ENCODE peak calls at places on chromosomes 13 and 19, in six cellular contexts. W, J, I, Y, S and A are unnamed samples.

GRCh38 chr13:107413005-107413404 is 802.3 kb downstream of the LIG4 start:
- DNase-seq in I (no peak), S (no peak), W (no peak), Y (no peak), J (no peak), A (no peak)

GRCh38 chr13:23510979-23511735 is 59.1 kb upstream of the TNFRSF19 start:
- DNase-seq in Y (peak; percentile 6), I (no peak), S (no peak), J (no peak), W (no peak), A (no peak)

GRCh38 chr19:39946532-39946931 is 12.1 kb upstream of the FCGBP start:
- DNase-seq in Y (no peak), W (no peak), I (no peak), S (no peak), J (no peak), A (no peak)

GRCh38 chr13:38688674-38689073 is 1.8 kb downstream of the FREM2 start:
- DNase-seq in W (no peak), Y (no peak), S (no peak), J (no peak), I (no peak), A (no peak)

GRCh38 chr19:6822311-6822670 is 49.8 kb downstream of the VAV1 start:
- DNase-seq in I (no peak), S (no peak), W (no peak), Y (no peak), J (no peak), A (no peak)

GRCh38 chr19:13366529-13367143 is 139.6 kb downstream of the CACNA1A start:
- DNase-seq in Y (peak; percentile 4), I (no peak), S (no peak), W (peak; percentile 20), J (no peak), A (no peak)

GRCh38 chr13:109812375-109812774 is 26.0 kb upstream of the IRS2 start:
- DNase-seq in J (no peak), Y (no peak), S (no peak), I (no peak), W (no peak), A (no peak)

GRCh38 chr19:50328257-50329145 is 676 bp downstream of the KCNC3 start:
- DNase-seq in J (no peak), I (no peak), W (no peak), Y (peak; percentile 53), S (no peak), A (no peak)

GRCh38 chr13:99034333-99035085 is 56.6 kb upstream of the DOCK9 start:
- DNase-seq in W (no peak), Y (no peak), S (no peak), I (no peak), J (no peak), A (no peak)

GRCh38 chr13:110340812-110341444 is 33.8 kb downstream of the COL4A2 start:
- DNase-seq in Y (peak; percentile 51), W (no peak), J (peak; percentile 83), I (peak; percentile 34), S (peak; percentile 25), A (no peak)

GRCh38 chr13:27131202-27131623 is 40.4 kb downstream of the USP12 start:
- DNase-seq in S (peak; percentile 42), I (no peak), W (no peak), J (no peak), Y (no peak), A (no peak)

GRCh38 chr13:32098275-32098674 is 66.7 kb downstream of the FRY start:
- DNase-seq in Y (no peak), J (no peak), I (no peak), W (no peak), S (no peak), A (no peak)

GRCh38 chr19:14432817-14433453 is at the start of gene PKN1:
- DNase-seq in J (peak; percentile 76), S (peak; percentile 45), W (peak; percentile 35), I (no peak), Y (peak; percentile 80), A (no peak)

GRCh38 chr19:17069249-17069648 is 6.0 kb downstream of the HAUS8 start:
- DNase-seq in I (no peak), S (no peak), Y (no peak), W (no peak), J (no peak), A (no peak)

GRCh38 chr13:72383646-72384045 is 343.8 kb downstream of the MZT1 start:
- DNase-seq in W (no peak), I (no peak), Y (no peak), J (no peak), S (no peak), A (no peak)

GRCh38 chr13:40231311-40231710 is 435.1 kb downstream of the FOXO1 start:
- DNase-seq in W (no peak), Y (no peak), J (no peak), I (no peak), S (no peak), A (no peak)

GRCh38 chr19:4704317-4704673 is 19.3 kb downstream of the DPP9 start:
- DNase-seq in J (no peak), Y (no peak), W (no peak), I (no peak), S (no peak), A (no peak)

GRCh38 chr19:14536926-14537692 is 7.7 kb downstream of the TECR start:
- DNase-seq in J (peak; percentile 72), I (no peak), Y (peak; percentile 83), S (no peak), W (peak; percentile 51), A (no peak)

GRCh38 chr13:33918199-33918932 is 100.4 kb downstream of the RFC3 start:
- DNase-seq in W (no peak), S (no peak), J (no peak), I (no peak), Y (no peak), A (no peak)

GRCh38 chr13:113592571-113592970 is 8.0 kb downstream of the TFDP1 start:
- DNase-seq in J (no peak), I (no peak), S (no peak), Y (no peak), W (no peak), A (no peak)

GRCh38 chr19:42206871-42207755 is 10.4 kb downstream of the DEDD2 start:
- DNase-seq in S (no peak), I (no peak), Y (no peak), J (no peak), W (peak; percentile 73), A (no peak)

GRCh38 chr19:51559240-51559639 is 11.8 kb upstream of the ZNF175 start:
- DNase-seq in I (no peak), W (no peak), S (no peak), Y (no peak), J (no peak), A (no peak)

GRCh38 chr19:34661357-34661756 is 15.6 kb downstream of the SCGB2B2 start:
- DNase-seq in I (no peak), J (no peak), S (no peak), W (no peak), Y (no peak), A (no peak)

GRCh38 chr19:34664168-34664567 is 12.8 kb downstream of the SCGB2B2 start:
- DNase-seq in Y (no peak), J (peak; percentile 39), S (no peak), W (no peak), I (no peak), A (no peak)

GRCh38 chr19:34664870-34665269 is 12.1 kb downstream of the SCGB2B2 start:
- DNase-seq in I (no peak), W (no peak), J (no peak), S (no peak), Y (no peak), A (no peak)

GRCh38 chr19:34666200-34666957 is 10.6 kb downstream of the SCGB2B2 start:
- DNase-seq in I (no peak), W (no peak), J (no peak), S (no peak), Y (no peak), A (no peak)

GRCh38 chr19:34662919-34663318 is 14.0 kb downstream of the SCGB2B2 start:
- DNase-seq in W (no peak), I (no peak), Y (no peak), J (no peak), S (peak; percentile 18), A (no peak)
- TF ChIP-seq CTCF in W (peak; percentile 24), I (no peak), Y (peak; percentile 19), J (peak; percentile 54), S (peak; percentile 67), A (peak; percentile 23)

DNA sequence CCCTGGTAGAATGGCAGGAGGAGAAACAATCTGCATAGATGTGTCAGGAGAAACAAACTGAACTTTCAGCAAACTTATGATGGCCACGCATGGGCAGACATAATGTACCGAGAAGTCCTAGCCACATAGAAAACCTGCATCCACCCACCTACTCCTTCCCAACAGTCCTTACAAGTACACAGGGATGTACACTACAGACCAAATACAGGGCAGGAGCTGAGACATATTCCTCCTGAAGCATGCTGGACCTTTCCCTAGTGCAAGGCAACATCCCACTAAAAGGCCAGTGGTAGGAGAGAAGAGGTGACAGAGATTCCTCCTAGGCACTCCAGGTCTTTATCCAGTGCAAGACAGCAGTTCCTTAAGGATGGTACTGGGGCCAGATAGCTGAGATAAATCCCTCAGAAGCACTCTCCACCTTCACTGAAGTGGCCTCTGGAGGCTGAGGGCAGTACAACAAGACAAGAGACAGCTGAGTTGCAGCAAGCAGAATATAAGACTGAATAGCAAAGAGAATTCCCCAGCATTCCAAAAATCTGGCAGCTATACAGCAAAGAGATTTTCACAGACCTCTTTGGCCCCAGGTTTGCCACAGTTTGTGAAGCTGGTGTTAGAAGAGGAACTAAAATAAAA is 18.3 kb downstream of the VWA8 start:
- DNase-seq in Y (peak; percentile 22), W (peak; percentile 6), S (no peak), I (no peak), J (no peak), A (peak; percentile 56)
- TF ChIP-seq CTCF in Y (no peak), W (peak; percentile 8), S (no peak), I (no peak), J (peak; percentile 34), A (peak; percentile 54)

GRCh38 chr19:11418518-11419506 is at the start of gene RGL3:
- DNase-seq in W (no peak), J (peak; percentile 67), I (no peak), Y (peak; percentile 73), S (no peak), A (no peak)

GRCh38 chr19:11420429-11420893 is 1.3 kb upstream of the RGL3 start:
- DNase-seq in W (no peak), S (no peak), I (no peak), J (peak; percentile 85), Y (peak; percentile 69), A (no peak)

GRCh38 chr19:11414544-11414943 is 4.6 kb downstream of the RGL3 start:
- DNase-seq in J (no peak), I (no peak), W (no peak), S (no peak), Y (no peak), A (no peak)

GRCh38 chr19:11418166-11418517 is 972 bp downstream of the RGL3 start:
- DNase-seq in I (no peak), Y (no peak), W (no peak), S (no peak), J (no peak), A (no peak)

GRCh38 chr19:11416346-11417052 is 2.6 kb downstream of the RGL3 start:
- DNase-seq in J (no peak), S (no peak), W (no peak), I (no peak), Y (no peak), A (no peak)
- TF ChIP-seq CTCF in J (no peak), S (no peak), W (no peak), I (no peak), Y (no peak), A (no peak)

DNA sequence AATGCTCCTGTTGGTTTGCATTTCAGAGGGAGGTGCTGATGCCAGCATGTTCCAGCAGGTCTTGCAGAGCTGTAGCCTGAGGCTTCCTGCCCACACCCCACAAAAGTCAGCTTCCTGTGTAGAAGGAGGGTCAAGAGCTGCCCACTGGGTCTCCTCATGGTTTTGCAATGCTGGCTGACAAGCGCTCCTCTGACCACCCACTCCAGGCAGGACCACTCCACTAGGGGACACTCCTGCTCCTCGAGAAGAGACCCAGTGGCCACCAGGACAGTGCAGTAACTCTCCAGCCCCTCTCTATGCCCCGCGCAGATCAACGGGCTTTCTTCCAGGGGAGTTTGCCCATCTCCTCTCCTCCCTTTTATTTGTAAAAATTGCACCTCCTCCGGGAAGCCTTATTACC is 72.9 kb upstream of the UQCRFS1 start:
- DNase-seq in W (no peak), S (no peak), Y (peak; percentile 53), I (no peak), J (no peak), A (no peak)
- TF ChIP-seq CTCF in W (peak; percentile 20), S (no peak), Y (peak; percentile 63), I (no peak), J (peak; percentile 15), A (no peak)